ENCODE peak calls at places on chromosomes 6 and 20, in six cellular contexts. One of them, this sample, is unnamed.
A peak's percentile ranks its signal among the peaks of the same experiment; 100 is the strongest.

GRCh38 chr6:103854059-103854458 is 1005.7 kb downstream of the HACE1 start:
- DNase-seq in NCI-H1417: no peak
- DNase-seq in ecto neural progenitor cell: no peak
- DNase-seq in ureter: no peak
- DNase-seq in right atrium auricular region: no peak
- DNase-seq in stimulated activated CD4-positive, alpha-beta T cell treated with anti-CD3 and anti-CD28 coated beads, Interleukin-2, amount 100 ng/mL, for 24 hours: no peak
- DNase-seq in this sample: no peak

GRCh38 chr6:139539852-139540251 is 165.4 kb upstream of the CITED2 start:
- DNase-seq in NCI-H1417: no peak
- DNase-seq in ecto neural progenitor cell: peak; percentile 49
- DNase-seq in ureter: peak; percentile 55
- DNase-seq in right atrium auricular region: peak; percentile 82
- DNase-seq in stimulated activated CD4-positive, alpha-beta T cell treated with anti-CD3 and anti-CD28 coated beads, Interleukin-2, amount 100 ng/mL, for 24 hours: no peak
- DNase-seq in this sample: peak; percentile 98

GRCh38 chr6:4451101-4451500 is 315.7 kb upstream of the ECI2 start:
- DNase-seq in NCI-H1417: no peak
- DNase-seq in ecto neural progenitor cell: no peak
- DNase-seq in ureter: no peak
- DNase-seq in right atrium auricular region: no peak
- DNase-seq in stimulated activated CD4-positive, alpha-beta T cell treated with anti-CD3 and anti-CD28 coated beads, Interleukin-2, amount 100 ng/mL, for 24 hours: no peak
- DNase-seq in this sample: no peak

GRCh38 chr6:109515781-109516409 is 32.9 kb upstream of the ZBTB24 start:
- DNase-seq in NCI-H1417: no peak
- DNase-seq in ecto neural progenitor cell: no peak
- DNase-seq in ureter: no peak
- DNase-seq in right atrium auricular region: no peak
- DNase-seq in stimulated activated CD4-positive, alpha-beta T cell treated with anti-CD3 and anti-CD28 coated beads, Interleukin-2, amount 100 ng/mL, for 24 hours: no peak
- DNase-seq in this sample: no peak

GRCh38 chr6:18070486-18070885 is 52.0 kb downstream of the NHLRC1 start:
- DNase-seq in NCI-H1417: no peak
- DNase-seq in ecto neural progenitor cell: no peak
- DNase-seq in ureter: no peak
- DNase-seq in right atrium auricular region: no peak
- DNase-seq in stimulated activated CD4-positive, alpha-beta T cell treated with anti-CD3 and anti-CD28 coated beads, Interleukin-2, amount 100 ng/mL, for 24 hours: no peak
- DNase-seq in this sample: no peak

GRCh38 chr6:108562503-108562993 is 1.8 kb downstream of the FOXO3 start:
- DNase-seq in NCI-H1417: no peak
- DNase-seq in ecto neural progenitor cell: peak; percentile 71
- DNase-seq in ureter: peak; percentile 66
- DNase-seq in right atrium auricular region: peak; percentile 92
- DNase-seq in stimulated activated CD4-positive, alpha-beta T cell treated with anti-CD3 and anti-CD28 coated beads, Interleukin-2, amount 100 ng/mL, for 24 hours: no peak
- DNase-seq in this sample: peak; percentile 79

GRCh38 chr6:166934174-166934573 is 22.2 kb downstream of the RNASET2 start:
- DNase-seq in NCI-H1417: no peak
- DNase-seq in ecto neural progenitor cell: no peak
- DNase-seq in ureter: no peak
- DNase-seq in right atrium auricular region: no peak
- DNase-seq in stimulated activated CD4-positive, alpha-beta T cell treated with anti-CD3 and anti-CD28 coated beads, Interleukin-2, amount 100 ng/mL, for 24 hours: no peak
- DNase-seq in this sample: no peak

GRCh38 chr6:40722553-40723258 is 135.5 kb upstream of the LRFN2 start:
- DNase-seq in NCI-H1417: no peak
- DNase-seq in ecto neural progenitor cell: no peak
- DNase-seq in ureter: no peak
- DNase-seq in right atrium auricular region: no peak
- DNase-seq in stimulated activated CD4-positive, alpha-beta T cell treated with anti-CD3 and anti-CD28 coated beads, Interleukin-2, amount 100 ng/mL, for 24 hours: no peak
- DNase-seq in this sample: peak; percentile 67

GRCh38 chr20:40633123-40633850 is 55.7 kb downstream of the MAFB start:
- DNase-seq in NCI-H1417: no peak
- DNase-seq in ecto neural progenitor cell: peak; percentile 23
- DNase-seq in ureter: no peak
- DNase-seq in right atrium auricular region: no peak
- DNase-seq in stimulated activated CD4-positive, alpha-beta T cell treated with anti-CD3 and anti-CD28 coated beads, Interleukin-2, amount 100 ng/mL, for 24 hours: no peak
- DNase-seq in this sample: no peak

GRCh38 chr6:96878101-96878500 is 19.6 kb downstream of the NDUFAF4 start:
- DNase-seq in NCI-H1417: no peak
- DNase-seq in ecto neural progenitor cell: no peak
- DNase-seq in ureter: no peak
- DNase-seq in right atrium auricular region: no peak
- DNase-seq in stimulated activated CD4-positive, alpha-beta T cell treated with anti-CD3 and anti-CD28 coated beads, Interleukin-2, amount 100 ng/mL, for 24 hours: no peak
- DNase-seq in this sample: peak; percentile 70

GRCh38 chr6:155580904-155581303 is 125.3 kb upstream of the NOX3 start:
- DNase-seq in NCI-H1417: no peak
- DNase-seq in ecto neural progenitor cell: no peak
- DNase-seq in ureter: no peak
- DNase-seq in right atrium auricular region: no peak
- DNase-seq in stimulated activated CD4-positive, alpha-beta T cell treated with anti-CD3 and anti-CD28 coated beads, Interleukin-2, amount 100 ng/mL, for 24 hours: no peak
- DNase-seq in this sample: no peak

GRCh38 chr6:139776051-139776450 is 401.6 kb upstream of the CITED2 start:
- DNase-seq in NCI-H1417: no peak
- DNase-seq in ecto neural progenitor cell: peak; percentile 55
- DNase-seq in ureter: no peak
- DNase-seq in right atrium auricular region: no peak
- DNase-seq in stimulated activated CD4-positive, alpha-beta T cell treated with anti-CD3 and anti-CD28 coated beads, Interleukin-2, amount 100 ng/mL, for 24 hours: no peak
- DNase-seq in this sample: no peak

GRCh38 chr20:64207641-64208590 is 43.7 kb downstream of the MYT1 start:
- DNase-seq in NCI-H1417: no peak
- DNase-seq in ecto neural progenitor cell: no peak
- DNase-seq in ureter: no peak
- DNase-seq in right atrium auricular region: no peak
- DNase-seq in stimulated activated CD4-positive, alpha-beta T cell treated with anti-CD3 and anti-CD28 coated beads, Interleukin-2, amount 100 ng/mL, for 24 hours: no peak
- DNase-seq in this sample: no peak

GRCh38 chr6:17281497-17282481 is 628 bp downstream of the RBM24 start:
- DNase-seq in NCI-H1417: peak; percentile 12
- DNase-seq in ecto neural progenitor cell: peak; percentile 68
- DNase-seq in ureter: peak; percentile 45
- DNase-seq in right atrium auricular region: no peak
- DNase-seq in stimulated activated CD4-positive, alpha-beta T cell treated with anti-CD3 and anti-CD28 coated beads, Interleukin-2, amount 100 ng/mL, for 24 hours: peak; percentile 8
- DNase-seq in this sample: peak; percentile 33

GRCh38 chr6:7078856-7079255 is 28.9 kb upstream of the RREB1 start:
- DNase-seq in NCI-H1417: no peak
- DNase-seq in ecto neural progenitor cell: no peak
- DNase-seq in ureter: no peak
- DNase-seq in right atrium auricular region: no peak
- DNase-seq in stimulated activated CD4-positive, alpha-beta T cell treated with anti-CD3 and anti-CD28 coated beads, Interleukin-2, amount 100 ng/mL, for 24 hours: no peak
- DNase-seq in this sample: no peak

GRCh38 chr6:75286955-75287354 is 2.4 kb upstream of the TMEM30A start:
- DNase-seq in NCI-H1417: no peak
- DNase-seq in ecto neural progenitor cell: no peak
- DNase-seq in ureter: no peak
- DNase-seq in right atrium auricular region: no peak
- DNase-seq in stimulated activated CD4-positive, alpha-beta T cell treated with anti-CD3 and anti-CD28 coated beads, Interleukin-2, amount 100 ng/mL, for 24 hours: no peak
- DNase-seq in this sample: no peak

GRCh38 chr20:60010689-60011417 is 52.6 kb downstream of the CDH26 start:
- DNase-seq in NCI-H1417: no peak
- DNase-seq in ecto neural progenitor cell: no peak
- DNase-seq in ureter: no peak
- DNase-seq in right atrium auricular region: no peak
- DNase-seq in stimulated activated CD4-positive, alpha-beta T cell treated with anti-CD3 and anti-CD28 coated beads, Interleukin-2, amount 100 ng/mL, for 24 hours: no peak
- DNase-seq in this sample: no peak

GRCh38 chr20:430091-430999 is 22.2 kb downstream of the RBCK1 start:
- DNase-seq in NCI-H1417: no peak
- DNase-seq in ecto neural progenitor cell: no peak
- DNase-seq in ureter: no peak
- DNase-seq in right atrium auricular region: no peak
- DNase-seq in stimulated activated CD4-positive, alpha-beta T cell treated with anti-CD3 and anti-CD28 coated beads, Interleukin-2, amount 100 ng/mL, for 24 hours: no peak
- DNase-seq in this sample: no peak

GRCh38 chr6:165718486-165718885 is 55.4 kb upstream of the PDE10A start:
- DNase-seq in NCI-H1417: no peak
- DNase-seq in ecto neural progenitor cell: no peak
- DNase-seq in ureter: no peak
- DNase-seq in right atrium auricular region: no peak
- DNase-seq in stimulated activated CD4-positive, alpha-beta T cell treated with anti-CD3 and anti-CD28 coated beads, Interleukin-2, amount 100 ng/mL, for 24 hours: no peak
- DNase-seq in this sample: peak; percentile 24

GRCh38 chr20:32582659-32583580 is 2.2 kb downstream of the NOL4L start:
- DNase-seq in NCI-H1417: peak; percentile 46
- DNase-seq in ecto neural progenitor cell: no peak
- DNase-seq in ureter: no peak
- DNase-seq in right atrium auricular region: no peak
- DNase-seq in stimulated activated CD4-positive, alpha-beta T cell treated with anti-CD3 and anti-CD28 coated beads, Interleukin-2, amount 100 ng/mL, for 24 hours: peak; percentile 36
- DNase-seq in this sample: peak; percentile 39